ENCODE peak calls at places on chromosomes 13 and 19, in nine cellular contexts. C is adrenal gland, N is transverse colon, I is suprapubic skin, W is body of pancreas, Y is Peyer's patch, U is spleen, F is heart left ventricle, M is tibial nerve. H is an unnamed sample. For H3K36me3, the result is how much of the 10 kb centered on the place peaks cover.

GRCh38 chr19:45187421-45188100 is 9.0 kb downstream of the BLOC1S3 start:
- DNase-seq in C (no peak), N (no peak), I (no peak), W (no peak), Y (no peak), U (no peak), F (no peak), M (no peak), H (no peak)

GRCh38 chr13:49669735-49670309 is 21.5 kb downstream of the EBPL start:
- DNase-seq in C (peak), N (peak), I (no peak), W (peak), Y (no peak), U (no peak), F (peak), M (no peak), H (no peak)

GRCh38 chr13:91894311-91894710 is 495.9 kb downstream of the GPC5 start:
- DNase-seq in C (no peak), N (no peak), I (no peak), W (no peak), Y (no peak), U (no peak), F (no peak), M (no peak), H (no peak)

GRCh38 chr19:10562609-10563008 is 3.2 kb downstream of the KRI1 start:
- DNase-seq in C (no peak), N (no peak), I (no peak), W (no peak), Y (no peak), U (no peak), F (no peak), M (no peak), H (no peak)

GRCh38 chr13:81487151-81487550 is 1146.2 kb upstream of the SPRY2 start:
- DNase-seq in C (no peak), N (no peak), I (no peak), W (peak), Y (no peak), U (no peak), F (no peak), M (no peak), H (no peak)

GRCh38 chr13:76934671-76935070 is 13.6 kb upstream of the ACOD1 start:
- DNase-seq in C (no peak), N (no peak), I (no peak), W (no peak), Y (no peak), U (no peak), F (no peak), M (no peak), H (no peak)

GRCh38 chr13:96821381-96821780 is 172.9 kb downstream of the OXGR1 start:
- DNase-seq in C (no peak), N (no peak), I (no peak), W (no peak), Y (no peak), U (no peak), F (no peak), M (no peak), H (no peak)

GRCh38 chr13:31282741-31283455 is 83.1 kb downstream of the B3GLCT start:
- DNase-seq in C (no peak), N (no peak), I (no peak), W (no peak), Y (no peak), U (no peak), F (no peak), M (no peak), H (no peak)

GRCh38 chr19:12293771-12294307 is 844 bp downstream of the ZNF44 start:
- DNase-seq in C (peak), N (peak), I (no peak), W (peak), Y (peak), U (peak), F (peak), M (peak), H (peak)

GRCh38 chr19:18514800-18515682 is 6.8 kb downstream of the ELL start:
- DNase-seq in C (peak), N (peak), I (no peak), W (peak), Y (peak), U (peak), F (peak), M (no peak), H (no peak)

GRCh38 chr13:30339721-30340366 is 32.5 kb upstream of the KATNAL1 start:
- DNase-seq in C (no peak), N (no peak), I (no peak), W (no peak), Y (no peak), U (no peak), F (peak), M (no peak), H (no peak)

GRCh38 chr19:18233224-18233825 is 7.1 kb upstream of the PDE4C start:
- DNase-seq in C (peak), N (peak), I (no peak), W (peak), Y (no peak), U (no peak), F (no peak), M (no peak), H (no peak)

GRCh38 chr13:91155512-91156114 is 191.9 kb upstream of the MIR17HG start:
- DNase-seq in C (no peak), N (no peak), I (no peak), W (no peak), Y (no peak), U (no peak), F (no peak), M (no peak), H (no peak)

GRCh38 chr19:50798943-50799851 is 9.0 kb downstream of the ACP4 start:
- DNase-seq in C (no peak), N (no peak), I (no peak), W (no peak), Y (no peak), U (no peak), F (no peak), M (no peak), H (no peak)

GRCh38 chr19:32201661-32202060 is 143.7 kb upstream of the ZNF507 start:
- DNase-seq in C (no peak), N (no peak), I (no peak), W (no peak), Y (no peak), U (peak), F (no peak), M (no peak), H (no peak)

GRCh38 chr13:33228645-33229445 is 56.7 kb downstream of the STARD13 start:
- DNase-seq in C (no peak), N (no peak), I (no peak), W (no peak), Y (no peak), U (no peak), F (no peak), M (no peak), H (no peak)

GRCh38 chr19:18711893-18712292 is 28.4 kb downstream of the CRTC1 start:
- DNase-seq in C (no peak), N (no peak), I (no peak), W (no peak), Y (no peak), U (no peak), F (no peak), M (no peak), H (no peak)

GRCh38 chr19:31969110-31969509 is 376.3 kb upstream of the ZNF507 start:
- DNase-seq in C (no peak), N (no peak), I (no peak), W (no peak), Y (no peak), U (no peak), F (no peak), M (no peak), H (no peak)

GRCh38 chr19:41753936-41754529 is 1.3 kb upstream of the CEACAM6 start:
- DNase-seq in C (peak), N (peak), I (no peak), W (peak), Y (peak), U (peak), F (no peak), M (peak), H (no peak)

GRCh38 chr19:46951236-46951986 is 68.2 kb upstream of the NPAS1 start:
- DNase-seq in C (no peak), N (peak), I (no peak), W (no peak), Y (no peak), U (no peak), F (no peak), M (no peak), H (no peak)

GRCh38 chr19:18629166-18630088 is 7.4 kb upstream of the KLHL26 start:
- DNase-seq in C (no peak), N (no peak), I (no peak), W (no peak), Y (no peak), U (no peak), F (peak), M (peak), H (no peak)

GRCh38 chr13:101115762-101116161 is 300.5 kb downstream of the NALCN start:
- DNase-seq in C (no peak), N (no peak), I (no peak), W (no peak), Y (no peak), U (no peak), F (no peak), M (no peak), H (no peak)

GRCh38 chr13:34346626-34347025 is 528.7 kb downstream of the RFC3 start:
- DNase-seq in C (no peak), N (no peak), I (no peak), W (no peak), Y (no peak), U (no peak), F (no peak), M (no peak), H (no peak)

GRCh38 chr19:45939792-45940514 is 25.4 kb upstream of the NANOS2 start:
- DNase-seq in C (no peak), N (no peak), I (no peak), W (no peak), Y (no peak), U (peak), F (no peak), M (no peak), H (no peak)

GRCh38 chr19:46515879-46516350 is 20.2 kb upstream of the PNMA8B start:
- DNase-seq in C (no peak), N (no peak), I (no peak), W (no peak), Y (no peak), U (no peak), F (no peak), M (no peak), H (no peak)

GRCh38 chr13:30409911-30410704 is 12.2 kb upstream of the UBE2L5 start:
- DNase-seq in C (no peak), N (no peak), I (no peak), W (no peak), Y (no peak), U (no peak), F (no peak), M (no peak), H (no peak)

GRCh38 chr19:1590641-1591397 is 1.8 kb downstream of the MBD3 start:
- DNase-seq in C (no peak), N (peak), I (no peak), W (no peak), Y (no peak), U (no peak), F (no peak), M (no peak), H (no peak)

GRCh38 chr13:44842158-44842557 is 147.1 kb downstream of the NUFIP1 start:
- DNase-seq in C (no peak), N (no peak), I (no peak), W (no peak), Y (no peak), U (no peak), F (no peak), M (no peak), H (no peak)

GRCh38 chr13:77390391-77390790 is 63.5 kb upstream of the MYCBP2 start:
- DNase-seq in C (no peak), N (no peak), I (no peak), W (no peak), Y (no peak), U (no peak), F (no peak), M (no peak), H (no peak)

GRCh38 chr19:35495107-35496064 is 5.1 kb upstream of the KRTDAP start:
- DNase-seq in C (peak), N (peak), I (no peak), W (peak), Y (peak), U (peak), F (peak), M (no peak), H (no peak)

GRCh38 chr19:35090160-35090794 is 25.3 kb upstream of the FXYD3 start:
- DNase-seq in C (peak), N (peak), I (no peak), W (peak), Y (peak), U (no peak), F (no peak), M (peak), H (no peak)

GRCh38 chr13:79401259-79402071 is 4.6 kb downstream of the RBM26 start:
- DNase-seq in C (no peak), N (no peak), I (no peak), W (no peak), Y (no peak), U (no peak), F (no peak), M (no peak), H (no peak)

GRCh38 chr13:93345642-93346220 is 119.1 kb downstream of the GPC6 start:
- DNase-seq in C (no peak), N (no peak), I (no peak), W (no peak), Y (no peak), U (no peak), F (no peak), M (no peak), H (no peak)

GRCh38 chr13:89577301-89577700 is 1770.2 kb upstream of the MIR17HG start:
- DNase-seq in C (no peak), N (no peak), I (no peak), W (no peak), Y (no peak), U (no peak), F (no peak), M (no peak), H (no peak)

GRCh38 chr13:100828226-100828625 is 153.6 kb upstream of the TMTC4 start:
- DNase-seq in C (no peak), N (no peak), I (no peak), W (no peak), Y (no peak), U (no peak), F (no peak), M (no peak), H (no peak)

GRCh38 chr19:28961772-28962500 is 251.0 kb downstream of the UQCRFS1 start:
- DNase-seq in C (no peak), N (no peak), I (no peak), W (no peak), Y (no peak), U (no peak), F (no peak), M (no peak), H (no peak)

GRCh38 chr19:11096210-11096841 is 7.1 kb downstream of the LDLR start:
- DNase-seq in C (peak), N (peak), I (no peak), W (no peak), Y (no peak), U (no peak), F (peak), M (no peak), H (no peak)

GRCh38 chr19:55460670-55461258 is 678 bp downstream of the ISOC2 start:
- DNase-seq in C (peak), N (peak), I (peak), W (peak), Y (peak), U (peak), F (peak), M (peak), H (no peak)

GRCh38 chr19:55461259-55461973 is at the start of gene ISOC2:
- DNase-seq in C (peak), N (peak), I (peak), W (peak), Y (peak), U (peak), F (peak), M (peak), H (peak)

GRCh38 chr19:55459551-55459949 is 1.9 kb downstream of the ISOC2 start:
- DNase-seq in C (no peak), N (no peak), I (no peak), W (no peak), Y (no peak), U (no peak), F (no peak), M (no peak), H (no peak)

GRCh38 chr19:55461974-55462628 is 659 bp upstream of the ISOC2 start:
- DNase-seq in C (no peak), N (no peak), I (no peak), W (peak), Y (no peak), U (no peak), F (no peak), M (no peak), H (no peak)

GRCh38 chr19:55459950-55460657 is 1.3 kb downstream of the ISOC2 start:
- DNase-seq in C (no peak), N (no peak), I (no peak), W (no peak), Y (no peak), U (no peak), F (no peak), M (no peak), H (no peak)
- TF ChIP-seq POLR2A in C (no peak), N (no peak), I (no peak), W (no peak), Y (no peak), U (no peak), F (no peak), M (no peak), H (no peak)

GRCh38 chr19:53068199-53068598 is 23.7 kb downstream of the ERVV-2 start:
- DNase-seq in C (no peak), N (no peak), I (no peak), W (no peak), Y (no peak), U (no peak), F (no peak), M (no peak), H (no peak)

DNA sequence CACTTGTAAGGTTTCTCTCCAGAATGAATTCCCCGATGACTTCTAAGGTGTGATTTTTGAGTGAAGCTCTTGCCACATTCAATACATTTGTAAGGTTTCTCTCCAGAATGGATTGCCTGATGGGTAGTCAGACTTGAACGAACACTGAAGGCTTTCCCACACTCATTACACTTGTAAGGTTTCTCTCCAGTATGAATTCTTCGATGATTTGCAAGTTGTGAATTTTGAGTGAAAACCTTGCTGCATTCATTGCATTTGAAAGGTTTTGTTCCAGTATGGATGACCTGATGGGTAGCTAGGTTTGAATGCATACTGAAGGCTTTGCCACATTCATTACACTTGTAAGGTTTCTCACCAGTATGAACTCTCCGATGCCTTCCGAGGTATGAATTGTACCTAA is 24.3 kb downstream of the ERVV-2 start:
- DNase-seq in C (no peak), N (no peak), I (no peak), W (no peak), Y (no peak), U (no peak), F (no peak), M (no peak), H (no peak)
- H3K36me3 ChIP-seq in C (under half), N (under half), I (half or more), W (under half), Y (under half), U (half or more), F (half or more), M (half or more), H (under half)

DNA sequence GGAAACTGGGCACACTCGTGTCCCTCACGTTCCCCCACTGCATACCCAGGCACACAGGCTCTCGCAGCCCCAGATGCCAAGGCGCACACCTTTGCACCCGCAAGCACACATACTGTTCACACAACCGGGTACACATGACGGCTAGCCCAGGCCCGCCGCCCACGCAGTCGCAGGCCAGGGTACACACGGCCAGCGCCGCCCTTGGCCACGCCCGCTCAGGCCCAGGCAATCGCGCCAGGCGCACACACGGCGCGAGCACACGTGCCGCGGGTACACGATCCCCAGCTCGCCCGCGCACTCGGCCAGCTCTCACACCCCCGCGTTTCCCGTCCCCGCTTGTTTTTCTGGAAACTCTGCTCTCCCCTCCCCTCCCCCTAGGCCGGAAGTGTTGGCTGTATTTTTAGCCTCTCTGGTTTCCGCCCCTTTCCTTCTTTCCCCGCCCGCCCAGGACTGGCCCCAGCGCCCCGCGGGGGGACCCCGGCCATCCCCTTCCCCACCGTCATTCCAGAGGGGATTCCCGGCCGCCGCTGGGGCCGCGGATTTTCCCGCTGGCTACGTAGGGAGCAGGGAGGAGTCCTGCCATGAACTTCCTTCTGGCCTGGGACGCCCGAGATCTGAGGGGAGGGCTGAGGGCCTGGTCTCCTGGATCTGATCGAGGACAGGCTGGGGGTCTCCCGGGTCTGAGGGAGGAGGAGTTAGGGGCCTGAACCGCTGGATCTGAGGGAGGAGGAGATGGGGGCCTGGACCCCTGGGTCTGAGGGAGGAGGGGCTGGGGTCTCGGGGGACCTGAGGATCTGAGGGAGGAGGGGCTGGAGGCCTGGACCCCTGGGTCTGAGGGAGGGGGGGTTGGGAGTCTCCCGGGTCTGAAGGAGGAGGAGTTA is 4.0 kb upstream of the ZFP36 start:
- DNase-seq in C (peak), N (peak), I (peak), W (peak), Y (peak), U (peak), F (peak), M (peak), H (peak)
- TF ChIP-seq POLR2A in C (peak), N (peak), I (peak), W (peak), Y (no peak), U (peak), F (peak), M (no peak), H (peak)

GRCh38 chr19:327291-328024 is 17.1 kb downstream of the MIER2 start:
- DNase-seq in C (no peak), N (no peak), I (peak), W (no peak), Y (no peak), U (no peak), F (no peak), M (no peak), H (no peak)
- H3K36me3 ChIP-seq in C (under half), N (under half), I (half or more), W (under half), Y (under half), U (half or more), F (half or more), M (half or more), H (half or more)

DNA sequence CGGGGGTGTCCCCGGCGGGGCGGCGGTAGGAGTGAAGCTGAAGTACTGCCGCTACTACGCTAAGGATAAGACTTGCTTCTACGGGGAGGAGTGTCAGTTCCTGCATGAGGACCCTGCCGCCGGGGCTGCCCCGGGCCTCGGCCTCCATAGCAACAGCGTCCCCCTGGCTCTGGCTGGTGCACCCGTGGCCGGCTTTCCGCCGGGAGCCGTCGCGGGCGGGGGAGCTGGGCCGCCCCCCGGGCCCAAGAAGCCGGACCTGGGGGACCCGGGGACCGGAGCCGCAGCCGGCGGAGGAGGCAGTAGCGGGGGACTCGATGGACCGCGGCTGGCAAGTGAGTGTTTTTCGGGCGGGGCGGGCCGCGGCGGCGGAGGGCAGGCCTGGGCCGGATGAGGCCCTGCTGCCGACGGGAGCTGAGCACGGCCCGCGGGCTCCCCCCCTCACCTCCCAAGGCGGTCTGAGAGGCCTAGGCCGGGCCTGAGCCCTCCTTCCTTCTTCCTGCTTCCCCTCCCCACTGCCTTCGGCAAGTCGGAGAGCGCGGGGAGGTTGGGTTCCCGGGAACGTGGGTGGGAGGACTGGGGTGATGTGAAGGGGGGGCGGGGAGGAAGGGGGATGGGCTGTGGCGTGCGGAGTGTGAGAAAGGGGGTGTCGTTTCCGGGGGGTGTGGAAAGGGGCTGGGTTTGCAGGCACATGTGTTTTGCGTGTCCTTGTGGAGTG is 568 bp downstream of the PAN3 start:
- DNase-seq in C (peak), N (peak), I (peak), W (peak), Y (peak), U (peak), F (peak), M (peak), H (peak)
- TF ChIP-seq POLR2A in C (peak), N (peak), I (peak), W (peak), Y (peak), U (no peak), F (peak), M (no peak), H (no peak)

GRCh38 chr13:113229791-113230190 is 20.4 kb downstream of the CUL4A start:
- DNase-seq in C (no peak), N (no peak), I (no peak), W (no peak), Y (no peak), U (peak), F (no peak), M (no peak), H (no peak)
- H3K36me3 ChIP-seq in C (under half), N (under half), I (half or more), W (under half), Y (under half), U (half or more), F (half or more), M (half or more), H (under half)

GRCh38 chr19:52585101-52585500 is 15.0 kb downstream of the ZNF701 start:
- DNase-seq in C (no peak), N (no peak), I (no peak), W (no peak), Y (no peak), U (no peak), F (no peak), M (no peak), H (no peak)
- TF ChIP-seq POLR2A in C (no peak), N (no peak), I (no peak), W (no peak), Y (no peak), U (no peak), F (no peak), M (no peak), H (no peak)

H was measured in esophagus squamous epithelium.